ENCODE peak calls at places on chromosomes 5 and 9, in nine cellular contexts. One of them, this sample, is unnamed.

GRCh38 chr5:148816357-148816756 is 10.1 kb upstream of the ADRB2 start:
- DNase-seq in astrocyte of the spinal cord: no peak
- DNase-seq in cardiac muscle cell: no peak
- DNase-seq in tibial nerve: no peak
- DNase-seq in coronary artery: no peak
- DNase-seq in epithelial cell of proximal tubule: no peak
- DNase-seq in transverse colon: no peak
- DNase-seq in right lobe of liver: no peak
- DNase-seq in IMR-90: no peak
- DNase-seq in this sample: no peak

GRCh38 chr5:13957032-13957645 is 12.7 kb upstream of the DNAH5 start:
- DNase-seq in astrocyte of the spinal cord: peak; percentile 73
- DNase-seq in cardiac muscle cell: peak; percentile 76
- DNase-seq in tibial nerve: no peak
- DNase-seq in coronary artery: no peak
- DNase-seq in epithelial cell of proximal tubule: peak; percentile 45
- DNase-seq in transverse colon: no peak
- DNase-seq in right lobe of liver: no peak
- DNase-seq in IMR-90: peak; percentile 78
- DNase-seq in this sample: peak; percentile 67

GRCh38 chr9:112884721-112885120 is 6.0 kb downstream of the SLC46A2 start:
- DNase-seq in astrocyte of the spinal cord: no peak
- DNase-seq in cardiac muscle cell: no peak
- DNase-seq in tibial nerve: no peak
- DNase-seq in coronary artery: peak; percentile 28
- DNase-seq in epithelial cell of proximal tubule: no peak
- DNase-seq in transverse colon: no peak
- DNase-seq in right lobe of liver: no peak
- DNase-seq in IMR-90: no peak
- DNase-seq in this sample: no peak

GRCh38 chr5:80877592-80877991 is 82.6 kb upstream of the RASGRF2 start:
- DNase-seq in astrocyte of the spinal cord: no peak
- DNase-seq in cardiac muscle cell: no peak
- DNase-seq in tibial nerve: no peak
- DNase-seq in coronary artery: no peak
- DNase-seq in epithelial cell of proximal tubule: no peak
- DNase-seq in transverse colon: no peak
- DNase-seq in right lobe of liver: no peak
- DNase-seq in IMR-90: no peak
- DNase-seq in this sample: no peak

GRCh38 chr9:106560540-106560939 is 302.4 kb upstream of the ZNF462 start:
- DNase-seq in astrocyte of the spinal cord: no peak
- DNase-seq in cardiac muscle cell: no peak
- DNase-seq in tibial nerve: no peak
- DNase-seq in coronary artery: no peak
- DNase-seq in epithelial cell of proximal tubule: no peak
- DNase-seq in transverse colon: no peak
- DNase-seq in right lobe of liver: no peak
- DNase-seq in IMR-90: no peak
- DNase-seq in this sample: no peak

GRCh38 chr5:2759696-2760461 is 8.4 kb upstream of the IRX2 start:
- DNase-seq in astrocyte of the spinal cord: no peak
- DNase-seq in cardiac muscle cell: no peak
- DNase-seq in tibial nerve: no peak
- DNase-seq in coronary artery: peak; percentile 38
- DNase-seq in epithelial cell of proximal tubule: no peak
- DNase-seq in transverse colon: no peak
- DNase-seq in right lobe of liver: no peak
- DNase-seq in IMR-90: no peak
- DNase-seq in this sample: no peak

GRCh38 chr5:36944607-36945225 is 68.1 kb downstream of the NIPBL start:
- DNase-seq in astrocyte of the spinal cord: peak; percentile 76
- DNase-seq in cardiac muscle cell: peak; percentile 58
- DNase-seq in tibial nerve: no peak
- DNase-seq in coronary artery: no peak
- DNase-seq in epithelial cell of proximal tubule: no peak
- DNase-seq in transverse colon: no peak
- DNase-seq in right lobe of liver: no peak
- DNase-seq in IMR-90: peak; percentile 76
- DNase-seq in this sample: peak; percentile 84

GRCh38 chr5:1106385-1107166 is 5.3 kb downstream of the SLC12A7 start:
- DNase-seq in astrocyte of the spinal cord: no peak
- DNase-seq in cardiac muscle cell: no peak
- DNase-seq in tibial nerve: no peak
- DNase-seq in coronary artery: no peak
- DNase-seq in epithelial cell of proximal tubule: no peak
- DNase-seq in transverse colon: no peak
- DNase-seq in right lobe of liver: no peak
- DNase-seq in IMR-90: no peak
- DNase-seq in this sample: no peak

GRCh38 chr5:168273056-168273980 is 18.1 kb upstream of the WWC1 start:
- DNase-seq in astrocyte of the spinal cord: no peak
- DNase-seq in cardiac muscle cell: no peak
- DNase-seq in tibial nerve: no peak
- DNase-seq in coronary artery: no peak
- DNase-seq in epithelial cell of proximal tubule: no peak
- DNase-seq in transverse colon: no peak
- DNase-seq in right lobe of liver: no peak
- DNase-seq in IMR-90: no peak
- DNase-seq in this sample: no peak

GRCh38 chr5:160209917-160210316 is 19.4 kb upstream of the FABP6 start:
- DNase-seq in astrocyte of the spinal cord: no peak
- DNase-seq in cardiac muscle cell: no peak
- DNase-seq in tibial nerve: no peak
- DNase-seq in coronary artery: no peak
- DNase-seq in epithelial cell of proximal tubule: no peak
- DNase-seq in transverse colon: no peak
- DNase-seq in right lobe of liver: no peak
- DNase-seq in IMR-90: no peak
- DNase-seq in this sample: no peak

GRCh38 chr9:87535817-87536539 is 38.3 kb downstream of the DAPK1 start:
- DNase-seq in astrocyte of the spinal cord: no peak
- DNase-seq in cardiac muscle cell: no peak
- DNase-seq in tibial nerve: no peak
- DNase-seq in coronary artery: no peak
- DNase-seq in epithelial cell of proximal tubule: no peak
- DNase-seq in transverse colon: no peak
- DNase-seq in right lobe of liver: no peak
- DNase-seq in IMR-90: no peak
- DNase-seq in this sample: no peak

GRCh38 chr9:105871547-105871946 is 177.2 kb downstream of the TMEM38B start:
- DNase-seq in astrocyte of the spinal cord: no peak
- DNase-seq in cardiac muscle cell: no peak
- DNase-seq in tibial nerve: no peak
- DNase-seq in coronary artery: no peak
- DNase-seq in epithelial cell of proximal tubule: no peak
- DNase-seq in transverse colon: no peak
- DNase-seq in right lobe of liver: no peak
- DNase-seq in IMR-90: no peak
- DNase-seq in this sample: no peak

GRCh38 chr9:126436545-126437269 is 110.1 kb downstream of the MVB12B start:
- DNase-seq in astrocyte of the spinal cord: no peak
- DNase-seq in cardiac muscle cell: no peak
- DNase-seq in tibial nerve: no peak
- DNase-seq in coronary artery: peak; percentile 19
- DNase-seq in epithelial cell of proximal tubule: no peak
- DNase-seq in transverse colon: no peak
- DNase-seq in right lobe of liver: no peak
- DNase-seq in IMR-90: peak; percentile 22
- DNase-seq in this sample: no peak

DNA sequence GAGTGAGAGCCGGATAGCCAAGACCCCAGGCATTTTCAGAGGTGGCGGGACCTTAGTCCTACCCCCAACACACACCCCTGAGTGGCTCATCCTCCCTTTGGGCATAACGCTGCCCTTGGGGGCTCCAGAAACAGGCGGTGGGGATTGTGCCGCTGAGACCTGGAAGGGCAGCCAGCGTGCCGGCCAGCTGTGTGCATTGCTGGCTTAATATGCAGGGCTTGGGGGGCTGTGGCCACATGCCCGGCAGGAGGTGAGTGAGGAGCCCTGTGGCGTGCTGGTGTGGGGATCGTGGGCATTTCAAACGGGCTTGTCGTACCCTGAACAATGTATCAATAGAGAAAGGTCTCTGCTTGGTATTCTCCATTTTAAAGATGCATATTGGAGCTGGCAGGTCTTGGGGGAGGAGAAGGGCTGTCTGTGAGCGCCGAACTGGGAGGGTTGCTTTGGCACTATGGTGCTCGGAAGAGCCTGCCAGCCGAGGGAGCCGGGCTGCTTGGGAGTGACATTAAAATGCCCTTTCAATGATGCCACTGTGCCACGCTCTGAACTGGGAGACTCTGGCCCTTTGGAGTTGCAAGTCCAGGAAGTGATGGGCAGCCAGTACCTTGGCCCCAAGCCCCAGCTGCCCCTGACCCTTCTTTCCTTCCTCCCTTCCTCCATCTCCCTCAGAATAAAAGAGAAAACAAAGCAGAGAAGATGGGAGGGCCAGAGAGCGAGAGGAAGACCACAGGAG is 11.2 kb upstream of the OLFM1 start:
- DNase-seq in astrocyte of the spinal cord: no peak
- DNase-seq in cardiac muscle cell: no peak
- DNase-seq in tibial nerve: no peak
- DNase-seq in coronary artery: peak; percentile 66
- DNase-seq in epithelial cell of proximal tubule: no peak
- DNase-seq in transverse colon: no peak
- DNase-seq in right lobe of liver: no peak
- DNase-seq in IMR-90: no peak
- DNase-seq in this sample: no peak
- H3K4me3 ChIP-seq in astrocyte of the spinal cord: no peak overlapping the region
- H3K4me3 ChIP-seq in cardiac muscle cell: no peak overlapping the region
- H3K4me3 ChIP-seq in tibial nerve: peak overlapping the region; percentile 48
- H3K4me3 ChIP-seq in coronary artery: peak overlapping the region; percentile 85
- H3K4me3 ChIP-seq in epithelial cell of proximal tubule: no peak overlapping the region
- H3K4me3 ChIP-seq in transverse colon: peak overlapping the region; percentile 51
- H3K4me3 ChIP-seq in right lobe of liver: no peak overlapping the region
- H3K4me3 ChIP-seq in IMR-90: no peak overlapping the region
- H3K4me3 ChIP-seq in this sample: no peak overlapping the region

DNA sequence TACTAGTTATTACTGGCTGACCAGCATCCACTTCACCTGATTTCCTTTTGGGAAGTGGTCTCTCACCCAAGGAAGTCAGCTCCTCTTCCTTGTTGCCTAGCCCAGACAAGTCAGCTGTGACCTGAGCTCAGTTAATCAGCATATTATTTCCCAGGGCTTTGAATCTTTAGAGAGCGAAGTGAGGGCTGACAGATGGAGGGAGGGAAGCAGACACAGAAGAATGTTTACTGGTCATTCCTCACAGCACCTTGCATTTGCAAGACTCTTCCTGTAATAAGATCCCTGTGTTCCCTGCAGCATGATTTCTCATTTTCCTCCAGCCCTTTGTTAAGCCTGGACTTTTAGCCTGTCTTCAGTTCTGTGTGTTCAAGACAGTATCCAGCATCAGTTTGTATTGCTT is 50.0 kb downstream of the MAN2A1 start:
- DNase-seq in astrocyte of the spinal cord: peak; percentile 49
- DNase-seq in cardiac muscle cell: peak; percentile 36
- DNase-seq in tibial nerve: no peak
- DNase-seq in coronary artery: no peak
- DNase-seq in epithelial cell of proximal tubule: no peak
- DNase-seq in transverse colon: no peak
- DNase-seq in right lobe of liver: no peak
- DNase-seq in IMR-90: peak; percentile 55
- DNase-seq in this sample: peak; percentile 31
- H3K4me3 ChIP-seq in astrocyte of the spinal cord: no peak overlapping the region
- H3K4me3 ChIP-seq in cardiac muscle cell: no peak overlapping the region
- H3K4me3 ChIP-seq in tibial nerve: no peak overlapping the region
- H3K4me3 ChIP-seq in coronary artery: no peak overlapping the region
- H3K4me3 ChIP-seq in epithelial cell of proximal tubule: peak overlapping the region; percentile 24
- H3K4me3 ChIP-seq in transverse colon: no peak overlapping the region
- H3K4me3 ChIP-seq in right lobe of liver: no peak overlapping the region
- H3K4me3 ChIP-seq in IMR-90: no peak overlapping the region
- H3K4me3 ChIP-seq in this sample: no peak overlapping the region

DNA sequence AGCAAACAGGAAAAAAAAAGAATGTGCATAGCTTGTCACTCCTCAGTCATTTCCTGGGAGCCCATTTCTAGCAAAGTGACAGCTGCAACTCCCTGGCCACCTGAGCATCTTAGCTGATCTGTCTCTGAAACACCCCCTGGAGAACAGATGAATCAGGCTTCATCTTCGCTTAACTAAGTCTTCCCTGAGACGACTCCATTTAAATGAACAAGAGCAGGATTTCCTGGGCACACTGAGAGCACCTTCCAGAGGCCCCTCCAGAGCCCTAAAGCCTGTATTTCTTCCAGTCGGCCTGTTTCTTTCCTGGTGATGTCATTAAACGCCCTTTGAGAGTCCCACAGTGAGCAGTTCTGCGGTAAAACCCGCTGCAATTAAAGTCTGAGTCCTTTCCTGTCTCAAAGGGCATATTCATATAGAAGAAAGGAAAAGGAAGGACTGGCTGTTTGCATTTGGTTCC is 13.9 kb downstream of the TGFBI start:
- DNase-seq in astrocyte of the spinal cord: peak; percentile 89
- DNase-seq in cardiac muscle cell: no peak
- DNase-seq in tibial nerve: no peak
- DNase-seq in coronary artery: no peak
- DNase-seq in epithelial cell of proximal tubule: no peak
- DNase-seq in transverse colon: no peak
- DNase-seq in right lobe of liver: no peak
- DNase-seq in IMR-90: no peak
- DNase-seq in this sample: no peak
- H3K4me3 ChIP-seq in astrocyte of the spinal cord: no peak overlapping the region
- H3K4me3 ChIP-seq in cardiac muscle cell: no peak overlapping the region
- H3K4me3 ChIP-seq in tibial nerve: no peak overlapping the region
- H3K4me3 ChIP-seq in coronary artery: no peak overlapping the region
- H3K4me3 ChIP-seq in epithelial cell of proximal tubule: no peak overlapping the region
- H3K4me3 ChIP-seq in transverse colon: no peak overlapping the region
- H3K4me3 ChIP-seq in right lobe of liver: no peak overlapping the region
- H3K4me3 ChIP-seq in IMR-90: no peak overlapping the region
- H3K4me3 ChIP-seq in this sample: no peak overlapping the region

GRCh38 chr5:128082551-128083032 is 974 bp upstream of the SLC12A2 start:
- DNase-seq in astrocyte of the spinal cord: no peak
- DNase-seq in cardiac muscle cell: no peak
- DNase-seq in tibial nerve: no peak
- DNase-seq in coronary artery: no peak
- DNase-seq in epithelial cell of proximal tubule: no peak
- DNase-seq in transverse colon: no peak
- DNase-seq in right lobe of liver: no peak
- DNase-seq in IMR-90: no peak
- DNase-seq in this sample: no peak

GRCh38 chr5:128084228-128085167 is 932 bp downstream of the SLC12A2 start:
- DNase-seq in astrocyte of the spinal cord: no peak
- DNase-seq in cardiac muscle cell: peak; percentile 47
- DNase-seq in tibial nerve: no peak
- DNase-seq in coronary artery: peak; percentile 75
- DNase-seq in epithelial cell of proximal tubule: no peak
- DNase-seq in transverse colon: peak; percentile 47
- DNase-seq in right lobe of liver: peak; percentile 51
- DNase-seq in IMR-90: peak; percentile 37
- DNase-seq in this sample: peak; percentile 34

GRCh38 chr5:128083033-128083810 is at the start of gene SLC12A2:
- DNase-seq in astrocyte of the spinal cord: peak; percentile 94
- DNase-seq in cardiac muscle cell: peak; percentile 95
- DNase-seq in tibial nerve: peak; percentile 88
- DNase-seq in coronary artery: peak; percentile 93
- DNase-seq in epithelial cell of proximal tubule: peak; percentile 59
- DNase-seq in transverse colon: peak; percentile 92
- DNase-seq in right lobe of liver: peak; percentile 93
- DNase-seq in IMR-90: peak; percentile 96
- DNase-seq in this sample: peak; percentile 98

GRCh38 chr5:128083811-128084227 is 253 bp downstream of the SLC12A2 start:
- DNase-seq in astrocyte of the spinal cord: peak; percentile 65
- DNase-seq in cardiac muscle cell: no peak
- DNase-seq in tibial nerve: no peak
- DNase-seq in coronary artery: peak; percentile 82
- DNase-seq in epithelial cell of proximal tubule: no peak
- DNase-seq in transverse colon: no peak
- DNase-seq in right lobe of liver: no peak
- DNase-seq in IMR-90: peak; percentile 52
- DNase-seq in this sample: no peak

GRCh38 chr5:128085413-128085812 is 1.8 kb downstream of the SLC12A2 start:
- DNase-seq in astrocyte of the spinal cord: no peak
- DNase-seq in cardiac muscle cell: no peak
- DNase-seq in tibial nerve: no peak
- DNase-seq in coronary artery: no peak
- DNase-seq in epithelial cell of proximal tubule: no peak
- DNase-seq in transverse colon: no peak
- DNase-seq in right lobe of liver: no peak
- DNase-seq in IMR-90: no peak
- DNase-seq in this sample: no peak
- H3K4me3 ChIP-seq in astrocyte of the spinal cord: peak overlapping the region; percentile 72
- H3K4me3 ChIP-seq in cardiac muscle cell: peak overlapping the region; percentile 81
- H3K4me3 ChIP-seq in tibial nerve: peak overlapping the region; percentile 88
- H3K4me3 ChIP-seq in coronary artery: peak overlapping the region; percentile 92
- H3K4me3 ChIP-seq in epithelial cell of proximal tubule: peak overlapping the region; percentile 82
- H3K4me3 ChIP-seq in transverse colon: peak overlapping the region; percentile 93
- H3K4me3 ChIP-seq in right lobe of liver: peak overlapping the region; percentile 97
- H3K4me3 ChIP-seq in IMR-90: no peak overlapping the region
- H3K4me3 ChIP-seq in this sample: peak overlapping the region; percentile 92